ENCODE peak calls at places on chromosome 13, in four cellular contexts. One of them, this sample, is unnamed. For H3K36me3, the result is how much of the 10 kb centered on the place peaks cover.

GRCh38 chr13:26425439-26426358 is 131.8 kb upstream of the WASF3 start:
- DNase-seq in neuronal stem cell: no peak
- DNase-seq in HAP-1: no peak
- DNase-seq in keratinocyte: no peak
- DNase-seq in this sample: peak

GRCh38 chr13:63629591-63629990 is 2213.9 kb upstream of the PCDH20 start:
- DNase-seq in neuronal stem cell: no peak
- DNase-seq in HAP-1: no peak
- DNase-seq in keratinocyte: no peak
- DNase-seq in this sample: no peak

GRCh38 chr13:30880756-30881155 is 25.3 kb upstream of the MEDAG start:
- DNase-seq in neuronal stem cell: no peak
- DNase-seq in HAP-1: no peak
- DNase-seq in keratinocyte: no peak
- DNase-seq in this sample: no peak

GRCh38 chr13:94550030-94550738 is 45.8 kb downstream of the TGDS start:
- DNase-seq in neuronal stem cell: no peak
- DNase-seq in HAP-1: no peak
- DNase-seq in keratinocyte: peak
- DNase-seq in this sample: no peak

GRCh38 chr13:73201601-73202000 is 142.8 kb downstream of the KLF5 start:
- DNase-seq in neuronal stem cell: no peak
- DNase-seq in HAP-1: no peak
- DNase-seq in keratinocyte: peak
- DNase-seq in this sample: no peak

GRCh38 chr13:37640499-37640898 is 41.9 kb upstream of the POSTN start:
- DNase-seq in neuronal stem cell: no peak
- DNase-seq in HAP-1: peak
- DNase-seq in keratinocyte: no peak
- DNase-seq in this sample: no peak

GRCh38 chr13:77480071-77480470 is 55.4 kb upstream of the SCEL start:
- DNase-seq in neuronal stem cell: no peak
- DNase-seq in HAP-1: peak
- DNase-seq in keratinocyte: no peak
- DNase-seq in this sample: no peak

GRCh38 chr13:85543144-85543543 is 256.1 kb downstream of the SLITRK6 start:
- DNase-seq in neuronal stem cell: no peak
- DNase-seq in HAP-1: no peak
- DNase-seq in keratinocyte: no peak
- DNase-seq in this sample: no peak

GRCh38 chr13:27371932-27372331 is 52.5 kb upstream of the GTF3A start:
- DNase-seq in neuronal stem cell: no peak
- DNase-seq in HAP-1: no peak
- DNase-seq in keratinocyte: no peak
- DNase-seq in this sample: no peak

GRCh38 chr13:20136781-20137703 is 23.8 kb downstream of the GJA3 start:
- DNase-seq in neuronal stem cell: no peak
- DNase-seq in HAP-1: peak
- DNase-seq in keratinocyte: no peak
- DNase-seq in this sample: peak

GRCh38 chr13:43686557-43686956 is 100.2 kb downstream of the ENOX1 start:
- DNase-seq in neuronal stem cell: no peak
- DNase-seq in HAP-1: no peak
- DNase-seq in keratinocyte: no peak
- DNase-seq in this sample: peak

GRCh38 chr13:36619535-36619934 is 54.3 kb upstream of the SERTM1 start:
- DNase-seq in neuronal stem cell: no peak
- DNase-seq in HAP-1: no peak
- DNase-seq in keratinocyte: no peak
- DNase-seq in this sample: no peak

GRCh38 chr13:34030782-34031181 is 212.8 kb downstream of the RFC3 start:
- DNase-seq in neuronal stem cell: no peak
- DNase-seq in HAP-1: no peak
- DNase-seq in keratinocyte: no peak
- DNase-seq in this sample: no peak

GRCh38 chr13:73851104-73851503 is 283.1 kb downstream of the KLF12 start:
- DNase-seq in neuronal stem cell: no peak
- DNase-seq in HAP-1: no peak
- DNase-seq in keratinocyte: no peak
- DNase-seq in this sample: no peak

GRCh38 chr13:26228080-26228479 is 6.0 kb upstream of the RNF6 start:
- DNase-seq in neuronal stem cell: no peak
- DNase-seq in HAP-1: no peak
- DNase-seq in keratinocyte: no peak
- DNase-seq in this sample: no peak

GRCh38 chr13:21522130-21522529 is 63.0 kb upstream of the ZDHHC20 start:
- DNase-seq in neuronal stem cell: no peak
- DNase-seq in HAP-1: no peak
- DNase-seq in keratinocyte: no peak
- DNase-seq in this sample: no peak

GRCh38 chr13:57624565-57625435 is 6.7 kb upstream of the PCDH17 start:
- DNase-seq in neuronal stem cell: peak
- DNase-seq in HAP-1: peak
- DNase-seq in keratinocyte: peak
- DNase-seq in this sample: no peak

GRCh38 chr13:30362869-30363268 is 55.5 kb upstream of the KATNAL1 start:
- DNase-seq in neuronal stem cell: no peak
- DNase-seq in HAP-1: no peak
- DNase-seq in keratinocyte: no peak
- DNase-seq in this sample: no peak

GRCh38 chr13:53778937-53779336 is 750.3 kb downstream of the OLFM4 start:
- DNase-seq in neuronal stem cell: no peak
- DNase-seq in HAP-1: no peak
- DNase-seq in keratinocyte: no peak
- DNase-seq in this sample: no peak

GRCh38 chr13:50950808-50951207 is 41.2 kb downstream of the RNASEH2B start:
- DNase-seq in neuronal stem cell: no peak
- DNase-seq in HAP-1: no peak
- DNase-seq in keratinocyte: no peak
- DNase-seq in this sample: no peak
- H3K36me3 ChIP-seq in neuronal stem cell: under half
- H3K36me3 ChIP-seq in HAP-1: under half
- H3K36me3 ChIP-seq in keratinocyte: under half
- H3K36me3 ChIP-seq in this sample: under half

GRCh38 chr13:113195360-113195759 is 13.1 kb downstream of the PCID2 start:
- DNase-seq in neuronal stem cell: no peak
- DNase-seq in HAP-1: no peak
- DNase-seq in keratinocyte: no peak
- DNase-seq in this sample: no peak
- H3K36me3 ChIP-seq in neuronal stem cell: half or more
- H3K36me3 ChIP-seq in HAP-1: half or more
- H3K36me3 ChIP-seq in keratinocyte: under half
- H3K36me3 ChIP-seq in this sample: under half

DNA sequence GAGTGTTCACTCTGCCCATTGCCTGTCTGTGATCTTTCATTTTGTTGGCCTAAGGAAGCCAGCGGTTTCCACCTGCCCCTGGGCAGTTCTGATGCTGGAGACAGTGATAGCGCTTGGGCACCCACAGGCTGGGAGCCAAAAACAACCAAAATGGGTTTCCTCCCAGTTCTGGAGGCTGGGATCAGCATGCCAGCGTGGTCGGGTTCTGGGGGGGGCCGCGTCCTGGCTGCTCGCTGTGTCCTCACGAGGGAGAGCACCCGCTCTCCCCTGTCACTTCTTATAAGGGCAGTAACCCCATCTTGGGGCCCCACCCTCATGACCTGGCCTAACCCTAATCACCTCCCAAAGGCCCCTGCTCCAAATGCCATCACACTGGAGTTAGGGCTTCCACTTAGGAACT is 67.9 kb downstream of the RAB20 start:
- DNase-seq in neuronal stem cell: no peak
- DNase-seq in HAP-1: no peak
- DNase-seq in keratinocyte: no peak
- DNase-seq in this sample: no peak
- H3K36me3 ChIP-seq in neuronal stem cell: half or more
- H3K36me3 ChIP-seq in HAP-1: under half
- H3K36me3 ChIP-seq in keratinocyte: under half
- H3K36me3 ChIP-seq in this sample: half or more

DNA sequence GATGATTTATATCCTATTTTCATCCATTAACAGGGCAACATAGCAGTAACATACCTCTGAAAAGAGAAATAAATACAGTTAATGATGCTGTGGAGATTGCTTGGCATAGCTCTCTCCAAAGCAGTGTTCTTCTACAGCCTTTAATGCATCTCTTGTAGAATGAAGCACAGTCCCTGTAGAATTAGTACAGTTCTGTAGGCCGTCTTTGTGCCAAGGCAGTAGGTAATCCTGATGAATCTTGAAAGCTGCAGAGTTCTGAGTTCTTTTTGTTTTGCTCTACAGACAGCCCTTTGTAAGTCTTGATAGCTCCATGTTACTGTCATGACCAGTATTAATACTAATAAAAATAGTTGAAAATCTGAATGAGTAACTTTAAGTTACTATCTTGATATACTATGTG is 184.2 kb downstream of the MAB21L1 start:
- DNase-seq in neuronal stem cell: no peak
- DNase-seq in HAP-1: no peak
- DNase-seq in keratinocyte: no peak
- DNase-seq in this sample: no peak
- H3K36me3 ChIP-seq in neuronal stem cell: under half
- H3K36me3 ChIP-seq in HAP-1: under half
- H3K36me3 ChIP-seq in keratinocyte: under half
- H3K36me3 ChIP-seq in this sample: under half

DNA sequence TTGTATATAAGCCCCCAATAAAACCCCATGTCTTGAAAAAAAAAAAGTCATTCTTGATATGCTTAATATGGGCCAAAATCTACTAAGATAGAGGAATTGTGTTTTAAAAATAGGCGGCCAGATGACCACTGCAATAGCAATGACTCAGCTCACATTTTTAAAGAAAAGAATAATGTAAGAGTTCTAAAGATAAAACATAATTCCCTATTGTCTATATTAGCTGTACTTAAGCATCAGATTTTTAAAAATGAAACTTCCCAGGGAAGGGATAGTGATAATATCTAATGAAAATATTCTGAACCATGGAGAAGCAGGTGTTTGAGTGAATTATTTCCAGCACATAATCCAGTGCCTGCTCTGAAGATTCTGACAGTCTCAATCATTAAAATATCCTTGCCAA is 31.7 kb downstream of the EFNB2 start:
- DNase-seq in neuronal stem cell: no peak
- DNase-seq in HAP-1: no peak
- DNase-seq in keratinocyte: no peak
- DNase-seq in this sample: no peak
- H3K36me3 ChIP-seq in neuronal stem cell: half or more
- H3K36me3 ChIP-seq in HAP-1: under half
- H3K36me3 ChIP-seq in keratinocyte: under half
- H3K36me3 ChIP-seq in this sample: under half

GRCh38 chr13:111213964-111214726 is 99.0 kb downstream of the ARHGEF7 start:
- DNase-seq in neuronal stem cell: no peak
- DNase-seq in HAP-1: no peak
- DNase-seq in keratinocyte: no peak
- DNase-seq in this sample: no peak

GRCh38 chr13:111215081-111216047 is 100.3 kb downstream of the ARHGEF7 start:
- DNase-seq in neuronal stem cell: no peak
- DNase-seq in HAP-1: peak
- DNase-seq in keratinocyte: no peak
- DNase-seq in this sample: no peak

GRCh38 chr13:111217661-111218060 is 102.6 kb downstream of the ARHGEF7 start:
- DNase-seq in neuronal stem cell: no peak
- DNase-seq in HAP-1: no peak
- DNase-seq in keratinocyte: no peak
- DNase-seq in this sample: no peak

GRCh38 chr13:111219306-111219705 is 101.1 kb upstream of the TEX29 start:
- DNase-seq in neuronal stem cell: no peak
- DNase-seq in HAP-1: no peak
- DNase-seq in keratinocyte: no peak
- DNase-seq in this sample: peak

DNA sequence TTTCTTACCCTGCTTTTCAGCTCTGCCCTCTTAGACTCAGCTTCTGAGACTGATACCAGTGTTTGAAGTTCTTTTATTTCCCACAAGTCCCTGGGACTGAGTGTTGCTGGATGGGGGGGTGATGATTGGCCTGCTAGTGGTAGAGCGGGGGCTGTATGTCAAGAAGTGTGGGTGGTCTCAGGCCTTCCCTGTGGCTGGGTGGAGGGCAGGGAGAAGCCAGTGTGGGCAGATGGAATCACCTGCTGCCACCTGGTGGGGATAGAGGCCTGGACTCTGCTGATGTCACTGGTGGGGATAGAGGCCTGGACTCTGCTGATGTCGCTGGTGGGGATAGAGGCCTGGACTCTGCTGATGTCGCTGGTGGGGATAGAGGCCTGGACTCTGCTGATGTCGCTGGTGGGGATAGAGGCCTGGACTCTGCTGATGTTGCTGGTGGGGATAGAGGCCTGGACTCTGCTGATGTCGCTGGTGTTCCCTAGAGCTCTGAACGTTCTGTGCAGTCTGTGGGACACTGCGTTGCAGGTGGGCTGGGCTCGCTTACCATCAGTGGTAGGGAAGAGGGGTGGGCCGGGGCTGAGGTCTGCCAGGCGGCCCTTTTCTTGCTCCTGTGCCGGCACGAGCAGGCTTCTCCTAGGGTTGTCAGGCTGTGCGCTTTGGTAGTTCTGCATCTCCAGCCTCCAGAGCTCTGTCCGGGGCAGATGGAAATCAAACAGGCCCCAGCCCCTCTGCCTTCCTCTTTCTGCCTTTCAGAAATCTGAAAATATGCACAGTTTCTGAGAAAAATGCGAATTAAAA is 101.3 kb downstream of the ARHGEF7 start:
- DNase-seq in neuronal stem cell: peak
- DNase-seq in HAP-1: peak
- DNase-seq in keratinocyte: no peak
- DNase-seq in this sample: no peak
- H3K36me3 ChIP-seq in neuronal stem cell: under half
- H3K36me3 ChIP-seq in HAP-1: under half
- H3K36me3 ChIP-seq in keratinocyte: under half
- H3K36me3 ChIP-seq in this sample: under half

GRCh38 chr13:41356788-41357187 is 45.7 kb downstream of the NAA16 start:
- DNase-seq in neuronal stem cell: no peak
- DNase-seq in HAP-1: no peak
- DNase-seq in keratinocyte: no peak
- DNase-seq in this sample: no peak
- H3K36me3 ChIP-seq in neuronal stem cell: half or more
- H3K36me3 ChIP-seq in HAP-1: under half
- H3K36me3 ChIP-seq in keratinocyte: under half
- H3K36me3 ChIP-seq in this sample: half or more